ENCODE peak calls at places on chromosomes 6 and 20, in seven cellular contexts. One of them, this sample, is unnamed.

GRCh38 chr20:23609486-23610109 is 3.9 kb upstream of the CST9 start:
- DNase-seq in transverse colon: no peak
- DNase-seq in SK-N-SH: no peak
- DNase-seq in GM12878: no peak
- DNase-seq in stomach: no peak
- DNase-seq in upper lobe of left lung: no peak
- DNase-seq in K562: no peak
- DNase-seq in this sample: no peak

GRCh38 chr6:142850653-142851434 is 94.1 kb downstream of the HIVEP2 start:
- DNase-seq in SK-N-SH: no peak
- DNase-seq in K562: no peak
- DNase-seq in stomach: no peak
- DNase-seq in transverse colon: no peak
- DNase-seq in upper lobe of left lung: no peak
- DNase-seq in GM12878: peak
- DNase-seq in this sample: no peak

GRCh38 chr6:116446399-116446798 is 14.8 kb upstream of the CALHM6 start:
- DNase-seq in stomach: no peak
- DNase-seq in SK-N-SH: no peak
- DNase-seq in GM12878: no peak
- DNase-seq in transverse colon: no peak
- DNase-seq in upper lobe of left lung: no peak
- DNase-seq in K562: no peak
- DNase-seq in this sample: no peak

GRCh38 chr6:154488802-154489437 is 21.6 kb downstream of the CNKSR3 start:
- DNase-seq in SK-N-SH: no peak
- DNase-seq in stomach: no peak
- DNase-seq in GM12878: no peak
- DNase-seq in K562: no peak
- DNase-seq in transverse colon: no peak
- DNase-seq in upper lobe of left lung: no peak
- DNase-seq in this sample: no peak

GRCh38 chr6:166257911-166258318 is 50.3 kb downstream of the PRR18 start:
- DNase-seq in upper lobe of left lung: no peak
- DNase-seq in transverse colon: no peak
- DNase-seq in stomach: no peak
- DNase-seq in GM12878: no peak
- DNase-seq in K562: no peak
- DNase-seq in SK-N-SH: no peak
- DNase-seq in this sample: no peak

GRCh38 chr6:43836507-43836906 is 66.5 kb downstream of the VEGFA start:
- DNase-seq in K562: peak
- DNase-seq in GM12878: no peak
- DNase-seq in SK-N-SH: no peak
- DNase-seq in upper lobe of left lung: no peak
- DNase-seq in stomach: no peak
- DNase-seq in transverse colon: no peak
- DNase-seq in this sample: no peak

GRCh38 chr6:7785243-7785941 is 59.5 kb downstream of the BMP6 start:
- DNase-seq in K562: no peak
- DNase-seq in stomach: no peak
- DNase-seq in transverse colon: no peak
- DNase-seq in GM12878: no peak
- DNase-seq in upper lobe of left lung: no peak
- DNase-seq in SK-N-SH: no peak
- DNase-seq in this sample: no peak

GRCh38 chr6:18501313-18502013 is 114.3 kb downstream of the RNF144B start:
- DNase-seq in GM12878: no peak
- DNase-seq in stomach: no peak
- DNase-seq in transverse colon: peak
- DNase-seq in K562: no peak
- DNase-seq in upper lobe of left lung: peak
- DNase-seq in SK-N-SH: no peak
- DNase-seq in this sample: peak

GRCh38 chr6:133555726-133556125 is 314.6 kb downstream of the EYA4 start:
- DNase-seq in GM12878: no peak
- DNase-seq in stomach: no peak
- DNase-seq in upper lobe of left lung: no peak
- DNase-seq in K562: no peak
- DNase-seq in transverse colon: no peak
- DNase-seq in SK-N-SH: no peak
- DNase-seq in this sample: no peak

GRCh38 chr6:29796026-29796425 is 31.6 kb upstream of the HLA-G start:
- DNase-seq in SK-N-SH: no peak
- DNase-seq in upper lobe of left lung: no peak
- DNase-seq in transverse colon: no peak
- DNase-seq in K562: no peak
- DNase-seq in GM12878: no peak
- DNase-seq in stomach: no peak
- DNase-seq in this sample: no peak

GRCh38 chr6:132272776-132273175 is 128.5 kb downstream of the MOXD1 start:
- DNase-seq in stomach: no peak
- DNase-seq in upper lobe of left lung: no peak
- DNase-seq in GM12878: no peak
- DNase-seq in transverse colon: no peak
- DNase-seq in K562: no peak
- DNase-seq in SK-N-SH: no peak
- DNase-seq in this sample: no peak

GRCh38 chr20:19771031-19771430 is 13.0 kb downstream of the RIN2 start:
- DNase-seq in SK-N-SH: no peak
- DNase-seq in stomach: no peak
- DNase-seq in GM12878: no peak
- DNase-seq in upper lobe of left lung: no peak
- DNase-seq in transverse colon: no peak
- DNase-seq in K562: no peak
- DNase-seq in this sample: no peak

GRCh38 chr6:54135665-54136370 is 24.6 kb downstream of the MLIP start:
- DNase-seq in SK-N-SH: no peak
- DNase-seq in GM12878: no peak
- DNase-seq in upper lobe of left lung: no peak
- DNase-seq in transverse colon: no peak
- DNase-seq in K562: no peak
- DNase-seq in stomach: no peak
- DNase-seq in this sample: no peak

GRCh38 chr6:73299171-73300073 is 36.4 kb upstream of the KHDC1 start:
- DNase-seq in K562: no peak
- DNase-seq in stomach: no peak
- DNase-seq in SK-N-SH: peak
- DNase-seq in upper lobe of left lung: no peak
- DNase-seq in GM12878: no peak
- DNase-seq in transverse colon: no peak
- DNase-seq in this sample: no peak

GRCh38 chr6:160424256-160424655 is 76.1 kb downstream of the SLC22A3 start:
- DNase-seq in transverse colon: no peak
- DNase-seq in SK-N-SH: no peak
- DNase-seq in K562: no peak
- DNase-seq in upper lobe of left lung: no peak
- DNase-seq in stomach: no peak
- DNase-seq in GM12878: no peak
- DNase-seq in this sample: no peak

DNA sequence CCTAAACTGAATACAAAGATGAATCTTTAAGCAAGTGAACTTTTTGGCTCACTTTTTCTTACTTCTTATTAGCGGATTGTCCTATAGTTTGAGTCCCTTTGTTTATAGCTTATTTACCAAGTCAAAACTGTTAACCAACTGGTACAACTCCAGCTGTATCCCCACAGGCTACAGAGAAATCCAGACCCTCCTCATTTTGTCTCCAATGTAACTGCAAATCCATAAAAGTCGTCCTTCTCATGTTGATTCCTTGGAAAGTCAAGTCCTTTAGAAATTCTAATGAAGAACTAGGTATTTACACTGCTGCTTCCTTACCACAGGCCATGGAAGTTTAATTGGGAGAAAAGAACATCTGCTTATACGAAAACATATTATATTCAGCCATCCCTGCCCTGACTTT is 729.1 kb upstream of the NRSN1 start:
- DNase-seq in upper lobe of left lung: no peak
- DNase-seq in SK-N-SH: no peak
- DNase-seq in K562: no peak
- DNase-seq in stomach: no peak
- DNase-seq in GM12878: no peak
- DNase-seq in transverse colon: no peak
- DNase-seq in this sample: no peak
- TF ChIP-seq EP300 in upper lobe of left lung: no peak
- TF ChIP-seq EP300 in SK-N-SH: no peak
- TF ChIP-seq EP300 in K562: no peak
- TF ChIP-seq EP300 in stomach: no peak
- TF ChIP-seq EP300 in GM12878: no peak
- TF ChIP-seq EP300 in transverse colon: no peak
- TF ChIP-seq EP300 in this sample: no peak

GRCh38 chr6:10949579-10950490 is 63.0 kb downstream of the SYCP2L start:
- DNase-seq in SK-N-SH: no peak
- DNase-seq in K562: no peak
- DNase-seq in transverse colon: no peak
- DNase-seq in upper lobe of left lung: no peak
- DNase-seq in stomach: no peak
- DNase-seq in GM12878: no peak
- DNase-seq in this sample: no peak

GRCh38 chr6:10951675-10952282 is 64.9 kb downstream of the SYCP2L start:
- DNase-seq in upper lobe of left lung: no peak
- DNase-seq in K562: no peak
- DNase-seq in GM12878: no peak
- DNase-seq in stomach: no peak
- DNase-seq in transverse colon: no peak
- DNase-seq in SK-N-SH: peak
- DNase-seq in this sample: no peak

GRCh38 chr6:10956776-10957175 is 69.9 kb downstream of the SYCP2L start:
- DNase-seq in transverse colon: no peak
- DNase-seq in SK-N-SH: no peak
- DNase-seq in GM12878: no peak
- DNase-seq in stomach: no peak
- DNase-seq in upper lobe of left lung: no peak
- DNase-seq in K562: no peak
- DNase-seq in this sample: no peak

GRCh38 chr6:10957414-10957886 is 70.6 kb downstream of the SYCP2L start:
- DNase-seq in SK-N-SH: no peak
- DNase-seq in upper lobe of left lung: no peak
- DNase-seq in K562: no peak
- DNase-seq in stomach: no peak
- DNase-seq in GM12878: no peak
- DNase-seq in transverse colon: no peak
- DNase-seq in this sample: no peak

DNA sequence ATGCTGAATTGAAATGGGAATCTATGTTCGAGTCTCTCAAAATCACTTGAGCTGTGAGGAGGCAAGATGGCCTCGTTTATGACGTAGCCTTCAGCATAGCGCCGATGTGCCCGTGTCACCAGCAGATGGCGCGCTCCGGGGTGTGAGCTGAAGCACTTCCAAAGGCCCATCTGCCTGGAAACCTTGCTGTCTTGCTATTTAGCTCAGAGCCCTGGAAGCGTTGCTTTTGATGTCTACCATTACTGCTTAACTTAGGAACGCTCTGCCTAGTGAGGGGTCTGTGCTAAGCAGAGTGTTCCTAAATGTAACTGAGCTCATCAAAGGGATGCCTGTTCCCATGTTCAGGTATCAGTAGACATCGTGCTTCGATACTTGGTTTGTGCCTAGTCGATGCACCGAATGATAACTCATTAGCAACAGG is 67.7 kb downstream of the SYCP2L start:
- DNase-seq in K562: peak
- DNase-seq in SK-N-SH: peak
- DNase-seq in upper lobe of left lung: peak
- DNase-seq in GM12878: peak
- DNase-seq in stomach: peak
- DNase-seq in transverse colon: peak
- DNase-seq in this sample: no peak
- TF ChIP-seq POLR2AphosphoS5 in K562: no peak
- TF ChIP-seq POLR2AphosphoS5 in SK-N-SH: no peak
- TF ChIP-seq POLR2AphosphoS5 in upper lobe of left lung: no peak
- TF ChIP-seq POLR2AphosphoS5 in GM12878: no peak
- TF ChIP-seq POLR2AphosphoS5 in stomach: no peak
- TF ChIP-seq POLR2AphosphoS5 in transverse colon: no peak
- TF ChIP-seq POLR2AphosphoS5 in this sample: no peak

DNA sequence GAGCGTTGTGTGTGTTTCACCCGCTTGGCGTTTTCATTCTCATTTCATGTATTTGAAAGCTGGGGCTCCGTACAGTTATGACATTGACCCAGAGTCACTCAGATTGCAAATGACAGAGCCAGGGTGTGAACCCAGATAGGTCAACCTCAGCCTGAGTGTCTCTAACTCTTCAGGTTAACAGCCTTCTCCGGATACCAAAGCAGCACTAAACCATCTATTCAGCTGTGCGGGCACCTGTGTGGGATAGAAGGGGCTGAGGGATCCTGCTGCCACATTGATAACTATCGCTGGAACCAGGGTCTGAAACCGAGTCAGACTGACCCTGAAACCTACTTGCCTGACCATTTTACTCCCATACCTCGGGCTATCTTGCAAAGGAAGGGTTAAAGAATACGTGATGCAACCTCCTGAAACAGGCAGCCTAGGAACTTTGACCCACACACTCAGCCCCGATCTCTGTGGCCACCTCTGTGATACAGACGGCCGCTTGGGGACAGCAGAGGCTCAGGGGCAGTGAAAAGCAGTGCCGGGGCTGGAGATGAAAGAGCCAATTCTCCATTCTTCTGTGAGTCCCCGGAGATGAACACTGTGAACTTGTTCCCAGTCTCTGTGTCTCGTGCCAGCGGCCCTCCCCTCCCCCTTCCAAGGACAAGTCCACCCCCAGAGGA is 233.5 kb upstream of the QKI start:
- DNase-seq in SK-N-SH: no peak
- DNase-seq in stomach: peak
- DNase-seq in K562: peak
- DNase-seq in GM12878: no peak
- DNase-seq in upper lobe of left lung: peak
- DNase-seq in transverse colon: peak
- DNase-seq in this sample: no peak
- H3K4me3 ChIP-seq in SK-N-SH: no peak
- H3K4me3 ChIP-seq in stomach: no peak
- H3K4me3 ChIP-seq in K562: no peak
- H3K4me3 ChIP-seq in GM12878: no peak
- H3K4me3 ChIP-seq in upper lobe of left lung: peak
- H3K4me3 ChIP-seq in transverse colon: no peak
- H3K4me3 ChIP-seq in this sample: no peak

DNA sequence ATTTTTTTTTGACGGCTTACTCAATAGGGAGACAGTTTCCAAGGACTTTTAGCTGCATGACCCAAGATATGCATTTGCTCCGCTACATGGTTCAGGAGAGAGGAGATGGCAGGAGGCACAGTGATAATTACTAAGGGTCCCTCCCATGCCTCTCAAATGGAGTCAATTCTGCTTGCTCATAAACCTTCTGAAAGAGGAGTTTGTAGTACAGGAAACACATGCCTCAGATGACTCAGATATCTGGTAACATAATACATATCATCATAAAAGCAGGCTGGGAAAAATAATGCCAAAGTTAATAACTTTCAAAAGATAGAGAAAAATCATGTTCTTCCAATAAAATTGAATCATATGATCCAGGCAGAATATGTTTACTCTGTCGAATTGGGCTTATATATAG is 97.6 kb upstream of the DEFB112 start:
- DNase-seq in transverse colon: no peak
- DNase-seq in stomach: no peak
- DNase-seq in K562: no peak
- DNase-seq in GM12878: no peak
- DNase-seq in upper lobe of left lung: no peak
- DNase-seq in SK-N-SH: no peak
- DNase-seq in this sample: no peak
- TF ChIP-seq EP300 in transverse colon: no peak
- TF ChIP-seq EP300 in stomach: no peak
- TF ChIP-seq EP300 in K562: no peak
- TF ChIP-seq EP300 in GM12878: no peak
- TF ChIP-seq EP300 in upper lobe of left lung: no peak
- TF ChIP-seq EP300 in SK-N-SH: no peak
- TF ChIP-seq EP300 in this sample: no peak

GRCh38 chr6:94184666-94185464 is 765.5 kb upstream of the EPHA7 start:
- DNase-seq in K562: no peak
- DNase-seq in SK-N-SH: no peak
- DNase-seq in stomach: no peak
- DNase-seq in upper lobe of left lung: no peak
- DNase-seq in transverse colon: no peak
- DNase-seq in GM12878: no peak
- DNase-seq in this sample: no peak

GRCh38 chr6:94190030-94190429 is 770.7 kb upstream of the EPHA7 start:
- DNase-seq in GM12878: no peak
- DNase-seq in SK-N-SH: no peak
- DNase-seq in upper lobe of left lung: no peak
- DNase-seq in transverse colon: no peak
- DNase-seq in stomach: no peak
- DNase-seq in K562: no peak
- DNase-seq in this sample: no peak
- TF ChIP-seq POLR2AphosphoS5 in GM12878: no peak
- TF ChIP-seq POLR2AphosphoS5 in SK-N-SH: no peak
- TF ChIP-seq POLR2AphosphoS5 in upper lobe of left lung: no peak
- TF ChIP-seq POLR2AphosphoS5 in transverse colon: no peak
- TF ChIP-seq POLR2AphosphoS5 in stomach: no peak
- TF ChIP-seq POLR2AphosphoS5 in K562: no peak
- TF ChIP-seq POLR2AphosphoS5 in this sample: no peak

This sample was measured in suprapubic skin.